ENCODE peak calls at places on chromosome 14, in nine cellular contexts. N is GM23338, P is uterus, Y is iPS DF 6.9, B is adipocyte, T is IMR-90, L is SK-N-SH, W is mammary epithelial cell, C is HepG2. H is an unnamed sample.
A peak's percentile ranks its signal among the peaks of the same experiment; 100 is the strongest.

GRCh38 chr14:52068741-52069616 is at the start of gene NID2:
- DNase-seq in N (peak; percentile 95), P (peak; percentile 91), Y (peak; percentile 64), B (peak; percentile 98), T (peak; percentile 95), L (peak; percentile 98), W (peak; percentile 50), C (peak; percentile 20), H (no peak)

GRCh38 chr14:71117839-71118743 is 210.8 kb downstream of the PCNX1 start:
- DNase-seq in N (peak; percentile 20), P (no peak), Y (no peak), B (peak; percentile 89), T (peak; percentile 78), L (no peak), W (peak; percentile 72), C (peak; percentile 18), H (no peak)

GRCh38 chr14:101903111-101903561 is 61.2 kb upstream of the DYNC1H1 start:
- DNase-seq in N (no peak), P (no peak), Y (no peak), B (no peak), T (no peak), L (no peak), W (no peak), C (no peak), H (no peak)

GRCh38 chr14:65334765-65335411 is 77.6 kb upstream of the FUT8 start:
- DNase-seq in N (peak; percentile 89), P (no peak), Y (peak; percentile 43), B (no peak), T (no peak), L (no peak), W (no peak), C (no peak), H (no peak)

GRCh38 chr14:101183376-101184103 is 280.0 kb upstream of the RTL1 start:
- DNase-seq in N (peak; percentile 87), P (peak; percentile 52), Y (peak; percentile 33), B (no peak), T (no peak), L (peak; percentile 48), W (no peak), C (peak; percentile 36), H (no peak)

GRCh38 chr14:31819281-31819680 is 257.8 kb upstream of the ARHGAP5 start:
- DNase-seq in N (no peak), P (no peak), Y (no peak), B (peak; percentile 41), T (no peak), L (peak; percentile 36), W (peak; percentile 20), C (no peak), H (no peak)

GRCh38 chr14:72608391-72609204 is 285.3 kb downstream of the DPF3 start:
- DNase-seq in N (no peak), P (no peak), Y (no peak), B (peak; percentile 81), T (peak; percentile 97), L (no peak), W (peak; percentile 90), C (no peak), H (no peak)

GRCh38 chr14:54564799-54565235 is 2.1 kb upstream of the SAMD4A start:
- DNase-seq in N (no peak), P (peak; percentile 62), Y (no peak), B (peak; percentile 80), T (peak; percentile 87), L (no peak), W (peak; percentile 68), C (peak; percentile 13), H (no peak)

GRCh38 chr14:63727231-63727735 is 582 bp downstream of the SGPP1 start:
- DNase-seq in N (peak; percentile 57), P (peak; percentile 31), Y (no peak), B (peak; percentile 74), T (peak; percentile 46), L (peak; percentile 82), W (peak; percentile 42), C (no peak), H (no peak)

GRCh38 chr14:91377700-91378652 is 39.6 kb downstream of the CCDC88C start:
- DNase-seq in N (no peak), P (no peak), Y (no peak), B (no peak), T (no peak), L (peak; percentile 88), W (no peak), C (no peak), H (no peak)

GRCh38 chr14:99531221-99532096 is 50.2 kb downstream of the CCNK start:
- DNase-seq in N (peak; percentile 53), P (no peak), Y (no peak), B (peak; percentile 75), T (peak; percentile 81), L (no peak), W (no peak), C (no peak), H (no peak)

GRCh38 chr14:65137648-65138317 is 35.5 kb upstream of the MAX start:
- DNase-seq in N (no peak), P (peak; percentile 27), Y (no peak), B (no peak), T (peak; percentile 6), L (no peak), W (peak; percentile 48), C (no peak), H (no peak)

GRCh38 chr14:97602438-97603117 is 805.4 kb downstream of the VRK1 start:
- DNase-seq in N (no peak), P (no peak), Y (no peak), B (no peak), T (no peak), L (no peak), W (no peak), C (no peak), H (peak; percentile 80)

GRCh38 chr14:55938249-55938791 is 179.9 kb upstream of the PELI2 start:
- DNase-seq in N (no peak), P (no peak), Y (no peak), B (peak; percentile 71), T (peak; percentile 19), L (no peak), W (peak; percentile 75), C (no peak), H (no peak)

GRCh38 chr14:78143489-78144145 is 26.6 kb upstream of the NRXN3 start:
- DNase-seq in N (no peak), P (no peak), Y (no peak), B (no peak), T (peak; percentile 26), L (no peak), W (peak; percentile 41), C (no peak), H (no peak)

GRCh38 chr14:102584871-102585869 is 7.3 kb upstream of the RCOR1 start:
- DNase-seq in N (peak; percentile 88), P (no peak), Y (no peak), B (no peak), T (no peak), L (peak; percentile 43), W (no peak), C (no peak), H (no peak)

GRCh38 chr14:69636051-69636639 is 24.7 kb downstream of the SUSD6 start:
- DNase-seq in N (no peak), P (no peak), Y (no peak), B (no peak), T (no peak), L (no peak), W (no peak), C (no peak), H (no peak)
- H3K4me1 ChIP-seq in N (peaks cover 49% of the 10 kb centered on the region), P (peaks cover 14% of the 10 kb centered on the region), Y (peaks cover 7% of the 10 kb centered on the region), B (peaks cover 59% of the 10 kb centered on the region), T (peaks cover 49% of the 10 kb centered on the region), L (peaks cover 25% of the 10 kb centered on the region), W (peaks cover 60% of the 10 kb centered on the region), C (peaks cover 87% of the 10 kb centered on the region), H (peaks cover 67% of the 10 kb centered on the region)

DNA sequence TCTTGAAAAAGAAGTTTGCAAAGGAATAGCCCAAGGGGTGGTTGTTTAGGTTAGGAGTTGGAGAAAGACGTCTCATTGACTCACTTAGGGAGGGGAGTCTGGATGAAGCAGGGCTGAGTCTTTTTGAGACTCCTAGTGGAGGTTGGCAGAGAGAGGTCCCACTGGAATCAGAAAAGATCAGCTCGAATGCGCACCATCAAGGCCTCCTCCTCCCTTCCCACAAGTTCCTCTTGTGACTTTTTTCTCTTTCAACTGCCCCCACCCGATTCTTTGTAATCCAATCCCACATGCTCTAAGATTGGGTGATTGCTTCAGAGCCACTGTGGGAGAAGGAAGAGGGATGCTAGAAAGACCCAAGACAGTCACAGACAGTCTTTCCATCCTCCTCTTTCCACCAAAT is 2.0 kb downstream of the ARHGEF40 start:
- DNase-seq in N (peak; percentile 30), P (no peak), Y (no peak), B (peak; percentile 88), T (peak; percentile 81), L (peak; percentile 35), W (no peak), C (no peak), H (no peak)
- H3K27me3 ChIP-seq in N (peaks cover 20% of the 10 kb centered on the region), P (no peaks in the 10 kb centered on the region), Y (no peaks in the 10 kb centered on the region), B (no peaks in the 10 kb centered on the region), T (no peaks in the 10 kb centered on the region), L (no peaks in the 10 kb centered on the region), W (no peaks in the 10 kb centered on the region), C (no peaks in the 10 kb centered on the region), H (peaks cover 33% of the 10 kb centered on the region)

DNA sequence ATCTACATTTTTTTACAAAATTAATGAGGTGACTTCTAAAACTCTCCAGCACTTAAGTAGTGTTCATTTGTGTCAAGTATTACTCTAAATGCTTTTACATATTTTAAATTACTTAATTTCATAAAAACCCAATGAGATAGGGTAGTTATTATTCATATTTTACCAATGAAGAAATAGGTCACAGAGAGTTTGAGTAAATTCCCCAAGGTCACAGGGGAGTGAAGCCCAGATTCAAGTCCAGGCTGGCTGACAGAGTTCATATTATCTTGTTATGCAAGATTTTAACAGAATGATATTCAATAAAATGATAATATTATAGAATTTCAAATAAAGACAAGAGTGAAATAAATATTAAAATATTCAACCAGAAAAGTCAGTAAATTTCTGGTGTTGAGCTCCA is 672.8 kb upstream of the FLRT2 start:
- DNase-seq in N (no peak), P (no peak), Y (no peak), B (no peak), T (no peak), L (no peak), W (no peak), C (no peak), H (no peak)
- H3K4me1 ChIP-seq in N (no peaks in the 10 kb centered on the region), P (no peaks in the 10 kb centered on the region), Y (no peaks in the 10 kb centered on the region), B (no peaks in the 10 kb centered on the region), T (no peaks in the 10 kb centered on the region), L (no peaks in the 10 kb centered on the region), W (peaks cover 5% of the 10 kb centered on the region), C (no peaks in the 10 kb centered on the region), H (no peaks in the 10 kb centered on the region)

DNA sequence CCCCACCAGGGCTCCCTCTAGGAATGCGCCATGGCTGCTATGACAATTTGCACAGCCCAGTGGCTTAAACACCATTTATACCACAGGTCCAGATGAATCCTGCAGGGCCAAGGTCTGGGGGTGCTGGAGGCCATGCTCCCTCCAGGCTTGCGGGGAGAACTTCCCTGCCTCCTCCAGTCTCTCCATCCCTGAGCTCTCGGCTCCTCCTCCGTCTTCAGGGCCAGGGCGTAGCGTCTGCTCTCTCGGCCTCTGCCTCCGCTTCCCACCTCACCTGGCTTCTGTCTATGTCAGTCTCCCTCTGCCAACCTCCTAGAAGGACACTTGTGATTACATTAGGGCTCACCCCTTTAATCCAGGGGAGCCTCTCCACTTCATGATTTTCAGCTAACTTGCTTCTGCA is 401.3 kb downstream of the TMEM121 start:
- DNase-seq in N (no peak), P (no peak), Y (no peak), B (no peak), T (no peak), L (no peak), W (no peak), C (no peak), H (no peak)
- H3K27me3 ChIP-seq in N (no peaks in the 10 kb centered on the region), P (no peaks in the 10 kb centered on the region), Y (no peaks in the 10 kb centered on the region), B (no peaks in the 10 kb centered on the region), T (no peaks in the 10 kb centered on the region), L (no peaks in the 10 kb centered on the region), W (no peaks in the 10 kb centered on the region), C (no peaks in the 10 kb centered on the region), H (no peaks in the 10 kb centered on the region)

H was measured in CD8-positive, alpha-beta T cell.